ENCODE peak calls at places on chromosomes 5 and 9, in eight cellular contexts. L is HepG2, R is K562, G is sigmoid colon, X is stomach, F is H1, Y is suprapubic skin, P is SK-N-SH. T is an unnamed sample.

GRCh38 chr5:151110992-151111391 is 30.2 kb upstream of the TNIP1 start:
- DNase-seq in P (no peak), Y (no peak), G (no peak), X (no peak), L (no peak), R (no peak), F (no peak), T (no peak)

GRCh38 chr5:36442352-36442751 is 140.7 kb upstream of the RANBP3L start:
- DNase-seq in Y (no peak), X (peak; percentile 57), F (no peak), G (no peak), R (peak; percentile 64), P (no peak), L (peak; percentile 57), T (no peak)

GRCh38 chr9:120711354-120711753 is 2.9 kb downstream of the MEGF9 start:
- DNase-seq in X (no peak), Y (no peak), L (no peak), G (no peak), F (no peak), R (peak; percentile 22), P (no peak), T (no peak)

GRCh38 chr5:15421798-15422456 is 78.1 kb upstream of the FBXL7 start:
- DNase-seq in F (no peak), Y (no peak), R (no peak), P (no peak), X (no peak), G (no peak), L (no peak), T (no peak)

GRCh38 chr9:137367506-137368430 is 55.2 kb downstream of the EXD3 start:
- DNase-seq in G (peak; percentile 55), R (no peak), P (no peak), L (no peak), X (no peak), Y (peak; percentile 49), F (no peak), T (no peak)

GRCh38 chr9:133090752-133091325 is 29.1 kb downstream of the CEL start:
- DNase-seq in L (no peak), Y (no peak), F (no peak), X (no peak), G (no peak), P (no peak), R (no peak), T (no peak)

GRCh38 chr9:135157856-135158571 is 70.5 kb downstream of the OLFM1 start:
- DNase-seq in R (no peak), X (no peak), F (no peak), Y (no peak), P (no peak), L (no peak), G (no peak), T (no peak)

GRCh38 chr5:96279796-96280542 is 153.1 kb downstream of the PCSK1 start:
- DNase-seq in F (no peak), X (no peak), P (no peak), R (no peak), G (no peak), Y (no peak), L (peak; percentile 62), T (no peak)

GRCh38 chr5:132383261-132383660 is 13.8 kb downstream of the SLC22A5 start:
- DNase-seq in R (no peak), X (no peak), G (no peak), F (no peak), P (no peak), Y (no peak), L (no peak), T (no peak)

GRCh38 chr9:128771094-128771721 is 519 bp downstream of the ZER1 start:
- DNase-seq in R (no peak), P (no peak), Y (no peak), L (no peak), G (no peak), X (no peak), F (no peak), T (peak; percentile 40)

GRCh38 chr5:167051369-167051768 is 1240.1 kb upstream of the WWC1 start:
- DNase-seq in Y (no peak), G (no peak), F (no peak), R (no peak), X (no peak), P (no peak), L (no peak), T (no peak)

DNA sequence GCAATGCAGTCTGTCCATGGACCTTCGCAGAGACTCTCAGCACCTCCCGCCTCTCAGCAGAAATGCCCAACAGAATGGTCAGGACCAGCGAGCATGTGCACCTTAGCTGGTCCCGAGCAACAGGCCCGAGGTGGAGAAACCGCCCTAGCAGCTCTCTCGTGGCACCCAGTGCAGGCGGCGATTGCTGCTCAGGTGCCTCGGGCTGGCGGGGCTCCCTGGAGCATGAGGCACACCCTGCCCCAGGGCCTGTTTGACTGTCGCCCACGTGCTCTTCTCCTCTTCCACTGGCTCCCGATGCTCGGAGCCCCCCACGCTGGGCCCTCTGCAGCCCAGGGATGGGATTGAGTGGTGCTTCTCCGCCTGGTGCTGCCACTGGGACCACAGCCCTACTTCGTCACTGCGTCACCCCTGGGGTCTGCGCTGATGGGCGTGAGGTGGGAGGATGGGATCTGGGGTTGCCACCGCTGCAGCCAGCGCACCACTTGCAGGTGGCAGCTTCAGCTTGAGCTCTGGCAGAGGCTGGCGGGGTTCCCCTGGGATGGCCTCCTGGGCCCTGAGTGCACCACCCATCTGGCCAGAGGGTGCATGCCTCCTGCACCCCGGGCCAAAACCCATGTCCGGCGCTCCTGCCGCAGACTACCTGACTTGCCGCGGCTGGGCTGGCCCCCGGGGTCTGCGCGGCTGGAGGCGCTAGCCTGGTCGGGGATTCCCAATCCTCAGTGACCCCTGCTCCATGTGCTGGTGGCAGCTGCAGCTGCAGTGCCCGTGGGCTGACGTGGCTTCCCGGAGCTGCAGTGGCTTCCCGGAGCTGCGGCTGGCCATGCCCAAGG is 244.2 kb downstream of the FOXD4L6 start:
- DNase-seq in Y (peak; percentile 59), L (no peak), R (peak; percentile 2), P (peak; percentile 4), X (no peak), F (peak; percentile 38), G (peak; percentile 62), T (no peak)
- TF ChIP-seq EP300 in Y (no peak), L (no peak), R (no peak), P (no peak), X (no peak), F (no peak), G (no peak), T (no peak)

DNA sequence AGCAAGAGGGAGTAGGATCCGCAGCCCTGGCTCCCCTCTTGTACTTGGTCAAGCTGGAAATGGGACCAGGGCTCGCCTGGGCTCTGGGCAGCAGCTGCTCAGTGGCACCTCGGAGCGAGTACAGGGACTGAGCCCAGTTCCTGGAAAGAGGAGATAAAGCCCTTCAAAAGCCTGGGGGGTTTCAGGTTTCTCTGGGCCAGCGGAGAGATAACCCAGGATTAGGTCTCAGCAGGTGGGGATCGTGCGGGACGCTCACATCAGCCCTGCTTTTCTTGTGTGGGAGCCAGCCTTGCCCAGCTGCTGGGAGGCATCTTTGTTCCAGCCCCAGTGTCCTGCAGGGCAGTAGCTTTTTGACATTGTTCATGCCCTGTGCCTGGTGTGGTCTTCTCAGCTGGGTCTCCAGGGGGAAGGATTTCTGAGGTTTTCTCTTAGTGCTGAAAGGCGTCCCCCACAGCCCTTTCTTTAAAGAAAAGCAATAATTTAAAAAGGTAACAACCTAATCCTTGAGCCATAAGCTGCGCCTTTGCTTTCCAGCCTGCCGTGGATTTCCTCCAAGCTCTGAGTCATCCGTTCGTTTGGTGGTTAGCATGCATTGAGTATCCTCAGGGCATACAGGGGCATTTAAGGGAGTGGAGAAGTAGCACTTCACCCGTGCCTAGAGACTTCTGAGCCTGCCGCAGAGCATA is 657 bp upstream of the TNC start:
- DNase-seq in G (peak; percentile 93), F (peak; percentile 81), Y (peak; percentile 67), R (no peak), X (peak; percentile 60), L (no peak), P (peak; percentile 75), T (peak; percentile 48)
- TF ChIP-seq POLR2AphosphoS5 in G (peak; percentile 78), F (no peak), Y (no peak), R (no peak), X (peak; percentile 53), L (no peak), P (no peak), T (peak; percentile 76)

DNA sequence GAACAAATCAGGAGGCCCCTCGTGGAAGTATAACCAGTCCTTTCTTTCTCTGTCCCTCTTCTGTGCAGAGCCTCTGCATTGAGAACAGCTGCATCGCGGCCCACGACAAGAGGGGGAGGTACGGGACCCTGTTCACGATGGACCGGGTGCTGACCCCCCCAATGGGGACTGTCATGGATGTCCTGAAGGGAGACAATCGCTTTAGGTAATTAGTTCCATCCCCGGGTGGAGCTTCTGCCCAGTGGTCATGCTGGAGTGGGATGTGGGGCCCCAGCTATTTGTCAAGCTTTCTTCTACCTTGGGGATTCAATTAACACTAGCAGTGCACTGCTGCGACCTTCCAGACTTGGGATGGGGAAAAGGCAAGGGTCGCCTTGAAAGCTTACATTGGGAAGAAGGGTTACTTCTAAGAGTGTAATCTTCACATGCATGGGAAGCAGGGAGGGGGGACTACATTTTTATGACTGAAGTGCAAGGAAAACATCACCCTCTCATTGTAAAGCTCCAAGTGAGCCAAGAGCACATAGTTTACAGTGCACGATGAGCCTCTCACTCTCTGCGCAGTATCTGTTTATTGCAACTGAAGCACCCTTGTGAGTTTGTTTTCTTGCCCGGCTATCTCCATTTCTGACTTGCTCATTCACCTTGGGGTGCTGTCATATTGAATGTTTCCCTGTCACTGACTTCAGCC is 27.0 kb downstream of the TGFBI start:
- DNase-seq in G (no peak), R (no peak), L (no peak), P (no peak), X (no peak), Y (no peak), F (no peak), T (no peak)
- H3K4me1 ChIP-seq in G (peaks cover 75% of the 10 kb centered on the region), R (peaks cover 2% of the 10 kb centered on the region), L (peaks cover 90% of the 10 kb centered on the region), P (peaks cover 18% of the 10 kb centered on the region), X (peaks cover 46% of the 10 kb centered on the region), Y (peaks cover 24% of the 10 kb centered on the region), F (no peaks in the 10 kb centered on the region), T (peaks cover 28% of the 10 kb centered on the region)

GRCh38 chr9:6551126-6551525 is 94.4 kb downstream of the GLDC start:
- DNase-seq in G (no peak), P (no peak), L (no peak), R (no peak), Y (no peak), F (no peak), X (no peak), T (no peak)

GRCh38 chr9:6549106-6549505 is 96.4 kb downstream of the GLDC start:
- DNase-seq in P (peak; percentile 45), F (no peak), L (no peak), Y (no peak), R (no peak), G (no peak), X (no peak), T (no peak)

DNA sequence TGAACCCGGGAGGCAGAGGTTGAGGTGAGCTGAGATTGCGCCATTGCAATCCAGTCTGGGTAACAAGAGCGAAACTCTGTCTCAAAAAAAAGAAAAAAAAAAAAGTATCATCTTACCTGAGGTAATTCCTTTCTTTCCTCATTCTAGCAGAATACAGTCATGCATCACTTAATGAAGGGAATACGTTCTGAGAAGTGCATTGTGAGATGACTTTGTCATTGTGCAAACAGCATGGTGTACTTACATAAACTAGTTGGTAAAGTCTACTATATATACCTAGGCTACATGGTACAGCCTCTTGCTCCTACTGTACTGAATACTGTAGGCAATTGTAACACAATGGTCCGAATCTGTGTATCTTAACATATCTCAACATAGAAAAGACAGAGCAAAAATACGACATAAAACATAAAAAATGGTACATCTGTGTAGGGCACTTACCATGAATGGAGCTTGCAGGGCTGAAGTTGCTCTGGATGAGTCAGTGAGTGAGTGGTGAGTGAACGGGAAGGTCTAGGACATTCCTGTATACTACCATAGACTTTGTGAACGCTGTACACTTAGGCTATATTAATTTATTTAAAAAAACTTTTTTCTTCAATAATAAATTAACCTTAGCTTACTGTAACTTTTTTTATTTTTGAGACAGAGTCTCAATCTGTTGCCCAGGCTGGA is 100.4 kb downstream of the GLDC start:
- DNase-seq in G (no peak), L (no peak), X (no peak), P (no peak), F (no peak), Y (no peak), R (no peak), T (no peak)
- TF ChIP-seq EP300 in G (no peak), L (no peak), X (no peak), P (no peak), F (no peak), Y (no peak), R (no peak), T (no peak)

T was measured in transverse colon.